ENCODE peak calls at places on chromosome 1, in ten cellular contexts. L, N, C, D, J, W, B, Q, T and V are unnamed samples.
A peak's percentile ranks its signal among the peaks of the same experiment; 100 is the strongest.

GRCh38 chr1:184986250-184986649 is 11.9 kb upstream of the NIBAN1 start:
- DNase-seq in L (peak; percentile 64), N (no peak), C (no peak), D (peak; percentile 41), J (peak; percentile 19), W (no peak), B (peak; percentile 19), Q (no peak), T (no peak), V (no peak)

GRCh38 chr1:201309420-201309819 is 26.1 kb downstream of the PKP1 start:
- DNase-seq in L (peak; percentile 41), N (no peak), C (peak; percentile 7), D (peak; percentile 98), J (peak; percentile 75), W (no peak), B (peak; percentile 85), Q (no peak), T (peak; percentile 84), V (no peak)

GRCh38 chr1:52571783-52572182 is 18.9 kb upstream of the TUT4 start:
- DNase-seq in L (peak; percentile 35), N (no peak), C (no peak), D (peak; percentile 36), J (no peak), W (no peak), B (no peak), Q (no peak), T (no peak), V (no peak)

GRCh38 chr1:209855623-209856022 is 27.9 kb downstream of the UTP25 start:
- DNase-seq in L (no peak), N (no peak), C (no peak), D (no peak), J (no peak), W (no peak), B (no peak), Q (no peak), T (no peak), V (no peak)

GRCh38 chr1:199733125-199733524 is 294.4 kb upstream of the NR5A2 start:
- DNase-seq in L (peak; percentile 22), N (no peak), C (no peak), D (peak; percentile 39), J (peak; percentile 54), W (no peak), B (no peak), Q (no peak), T (no peak), V (no peak)

GRCh38 chr1:100670083-100670482 is 49.5 kb upstream of the VCAM1 start:
- DNase-seq in L (no peak), N (no peak), C (no peak), D (no peak), J (no peak), W (no peak), B (no peak), Q (no peak), T (no peak), V (no peak)

GRCh38 chr1:58324551-58324950 is 222.0 kb downstream of the OMA1 start:
- DNase-seq in L (no peak), N (no peak), C (no peak), D (no peak), J (no peak), W (no peak), B (no peak), Q (no peak), T (no peak), V (no peak)

GRCh38 chr1:145706282-145706681 is 886 bp downstream of the PDZK1 start:
- DNase-seq in L (peak; percentile 24), N (no peak), C (no peak), D (peak; percentile 68), J (no peak), W (no peak), B (peak; percentile 79), Q (no peak), T (peak; percentile 37), V (no peak)

GRCh38 chr1:113133038-113133437 is 60.0 kb downstream of the LRIG2 start:
- DNase-seq in L (no peak), N (no peak), C (no peak), D (no peak), J (no peak), W (no peak), B (no peak), Q (no peak), T (no peak), V (no peak)

GRCh38 chr1:183239793-183240625 is 53.9 kb downstream of the LAMC2 start:
- DNase-seq in L (peak; percentile 79), N (no peak), C (no peak), D (no peak), J (no peak), W (no peak), B (no peak), Q (no peak), T (no peak), V (no peak)

GRCh38 chr1:20139776-20140612 is 871 bp downstream of the PLA2G2F start:
- DNase-seq in L (no peak), N (no peak), C (no peak), D (no peak), J (no peak), W (no peak), B (no peak), Q (no peak), T (no peak), V (no peak)

GRCh38 chr1:246008256-246008901 is 498.7 kb downstream of the SMYD3 start:
- DNase-seq in L (no peak), N (no peak), C (no peak), D (no peak), J (no peak), W (no peak), B (no peak), Q (no peak), T (no peak), V (no peak)

GRCh38 chr1:63663873-63664272 is 70.7 kb downstream of the PGM1 start:
- DNase-seq in L (peak; percentile 24), N (no peak), C (no peak), D (no peak), J (no peak), W (no peak), B (peak; percentile 81), Q (no peak), T (no peak), V (no peak)

GRCh38 chr1:53198241-53198651 is 1.6 kb downstream of the CPT2 start:
- DNase-seq in L (peak; percentile 74), N (no peak), C (no peak), D (peak; percentile 30), J (no peak), W (no peak), B (no peak), Q (no peak), T (no peak), V (no peak)

GRCh38 chr1:186404454-186405051 is 28.9 kb downstream of the ODR4 start:
- DNase-seq in L (peak; percentile 91), N (no peak), C (no peak), D (peak; percentile 71), J (peak; percentile 89), W (no peak), B (peak; percentile 8), Q (no peak), T (no peak), V (no peak)